ENCODE peak calls at places on chromosomes 1 and 21, in eight cellular contexts. C, U, A, S, Q, V, Y and X are unnamed samples.

GRCh38 chr1:42479621-42480020 is 16.5 kb downstream of the CCDC30 start:
- DNase-seq in C (no peak), U (peak), A (no peak), S (no peak), Q (no peak), V (no peak), Y (no peak), X (no peak)

GRCh38 chr1:160087118-160087662 is 5.9 kb downstream of the KCNJ9 start:
- DNase-seq in C (no peak), U (no peak), A (no peak), S (no peak), Q (no peak), V (no peak), Y (no peak), X (no peak)

GRCh38 chr1:94039871-94040569 is 80.9 kb downstream of the ABCA4 start:
- DNase-seq in C (no peak), U (no peak), A (no peak), S (no peak), Q (no peak), V (peak), Y (no peak), X (peak)

GRCh38 chr1:1399187-1399869 is at the start of gene CCNL2:
- DNase-seq in C (peak), U (peak), A (peak), S (peak), Q (peak), V (peak), Y (peak), X (peak)

GRCh38 chr1:8384577-8384976 is 66.7 kb downstream of the SLC45A1 start:
- DNase-seq in C (no peak), U (no peak), A (peak), S (no peak), Q (no peak), V (no peak), Y (no peak), X (peak)

GRCh38 chr1:14929547-14930223 is 223.9 kb upstream of the TMEM51 start:
- DNase-seq in C (no peak), U (peak), A (no peak), S (no peak), Q (no peak), V (no peak), Y (no peak), X (no peak)

GRCh38 chr1:216119600-216119999 is 303.6 kb downstream of the USH2A start:
- DNase-seq in C (no peak), U (peak), A (no peak), S (no peak), Q (no peak), V (no peak), Y (no peak), X (no peak)

GRCh38 chr1:40462956-40463590 is 12.8 kb downstream of the ZFP69B start:
- DNase-seq in C (no peak), U (no peak), A (no peak), S (no peak), Q (no peak), V (no peak), Y (no peak), X (no peak)

GRCh38 chr1:91768786-91769697 is 116.9 kb downstream of the TGFBR3 start:
- DNase-seq in C (no peak), U (no peak), A (no peak), S (no peak), Q (no peak), V (no peak), Y (no peak), X (no peak)

GRCh38 chr1:221768444-221769066 is 26.7 kb upstream of the DUSP10 start:
- DNase-seq in C (no peak), U (peak), A (no peak), S (no peak), Q (no peak), V (no peak), Y (no peak), X (no peak)

GRCh38 chr1:147890177-147890790 is 12.3 kb upstream of the GJA8 start:
- DNase-seq in C (peak), U (peak), A (peak), S (peak), Q (peak), V (peak), Y (peak), X (peak)

GRCh38 chr1:205961970-205962820 is 18.9 kb upstream of the SLC26A9 start:
- DNase-seq in C (no peak), U (peak), A (no peak), S (peak), Q (no peak), V (no peak), Y (no peak), X (no peak)

GRCh38 chr21:29205009-29205408 is 74.6 kb downstream of the MAP3K7CL start:
- DNase-seq in C (no peak), U (no peak), A (no peak), S (no peak), Q (no peak), V (no peak), Y (no peak), X (no peak)